ENCODE peak calls at places on chromosomes 12 and 14, in eight cellular contexts. V, G, O, N, M, A, L and C are unnamed samples.

GRCh38 chr12:57725851-57726150 is 12.7 kb downstream of the AGAP2 start:
- DNase-seq in L (no peak), V (no peak), O (no peak), G (no peak), M (no peak), N (no peak), A (no peak), C (no peak)

GRCh38 chr14:59360923-59361794 is 104.0 kb downstream of the GPR135 start:
- DNase-seq in G (peak; percentile 90), L (no peak), O (peak; percentile 38), A (peak; percentile 44), V (peak; percentile 12), N (no peak), M (peak; percentile 100), C (no peak)

GRCh38 chr12:23536293-23536692 is 413.2 kb downstream of the SOX5 start:
- DNase-seq in L (peak; percentile 12), O (no peak), G (no peak), N (no peak), A (no peak), V (no peak), M (no peak), C (no peak)

GRCh38 chr12:132559652-132560420 is 50.5 kb downstream of the LRCOL1 start:
- DNase-seq in O (no peak), N (no peak), G (peak; percentile 53), L (peak; percentile 79), M (peak; percentile 73), A (peak; percentile 41), V (peak; percentile 83), C (peak; percentile 13)

GRCh38 chr12:132648616-132649225 is 30.1 kb downstream of the P2RX2 start:
- DNase-seq in O (no peak), G (no peak), A (no peak), M (no peak), L (no peak), V (no peak), N (no peak), C (no peak)

GRCh38 chr14:97713023-97713422 is 915.8 kb downstream of the VRK1 start:
- DNase-seq in N (no peak), G (peak; percentile 33), A (no peak), L (no peak), M (peak; percentile 89), V (peak; percentile 7), O (no peak), C (no peak)

GRCh38 chr14:61485670-61486069 is 164.3 kb downstream of the PRKCH start:
- DNase-seq in A (no peak), L (no peak), N (no peak), G (no peak), O (no peak), M (no peak), V (no peak), C (no peak)

GRCh38 chr14:64387232-64387737 is 868 bp upstream of the MTHFD1 start:
- DNase-seq in G (peak; percentile 54), N (no peak), M (peak; percentile 27), L (peak; percentile 34), A (no peak), O (no peak), V (peak; percentile 31), C (no peak)

GRCh38 chr14:105167303-105168092 is 1.1 kb downstream of the JAG2 start:
- DNase-seq in G (no peak), O (no peak), A (no peak), L (peak; percentile 50), N (no peak), V (no peak), M (peak; percentile 50), C (no peak)

GRCh38 chr12:115001538-115001937 is 317.6 kb upstream of the TBX3 start:
- DNase-seq in M (no peak), A (no peak), O (no peak), G (no peak), L (no peak), V (no peak), N (no peak), C (no peak)

GRCh38 chr14:22370084-22370847 is 218.8 kb downstream of the DAD1 start:
- DNase-seq in L (no peak), N (no peak), G (no peak), V (no peak), M (peak; percentile 97), A (no peak), O (no peak), C (peak; percentile 8)

GRCh38 chr12:132597333-132598283 is 12.8 kb downstream of the LRCOL1 start:
- DNase-seq in A (no peak), N (no peak), G (peak; percentile 74), M (peak; percentile 49), V (peak; percentile 70), L (peak; percentile 73), O (no peak), C (no peak)

GRCh38 chr12:6607751-6608591 is 792 bp upstream of the CHD4 start:
- DNase-seq in N (peak; percentile 77), A (no peak), G (peak; percentile 89), O (no peak), L (peak; percentile 39), V (peak; percentile 83), M (peak; percentile 78), C (no peak)

GRCh38 chr14:24172261-24172860 is 481 bp downstream of the REC8 start:
- DNase-seq in G (no peak), L (peak; percentile 51), V (no peak), A (no peak), N (no peak), O (no peak), M (no peak), C (no peak)

GRCh38 chr12:120720234-120720968 is 5.2 kb upstream of the ACADS start:
- DNase-seq in G (peak; percentile 24), V (no peak), O (peak; percentile 20), M (peak; percentile 66), N (no peak), A (no peak), L (no peak), C (peak; percentile 76)

GRCh38 chr14:85607571-85608219 is 77.8 kb downstream of the FLRT2 start:
- DNase-seq in G (peak; percentile 3), A (no peak), O (peak; percentile 49), M (peak; percentile 69), N (no peak), L (no peak), V (peak; percentile 65), C (no peak)

GRCh38 chr12:24444634-24445033 is 495.2 kb upstream of the SOX5 start:
- DNase-seq in M (no peak), N (no peak), V (no peak), L (no peak), A (no peak), O (no peak), G (no peak), C (no peak)

GRCh38 chr12:28536088-28536487 is 345.8 kb downstream of the CCDC91 start:
- DNase-seq in O (peak; percentile 42), G (no peak), N (no peak), A (no peak), V (no peak), M (peak; percentile 44), L (no peak), C (no peak)

GRCh38 chr14:53845813-53846693 is 110.6 kb downstream of the BMP4 start:
- DNase-seq in L (no peak), V (no peak), O (no peak), A (no peak), M (no peak), G (peak; percentile 72), N (no peak), C (no peak)

DNA sequence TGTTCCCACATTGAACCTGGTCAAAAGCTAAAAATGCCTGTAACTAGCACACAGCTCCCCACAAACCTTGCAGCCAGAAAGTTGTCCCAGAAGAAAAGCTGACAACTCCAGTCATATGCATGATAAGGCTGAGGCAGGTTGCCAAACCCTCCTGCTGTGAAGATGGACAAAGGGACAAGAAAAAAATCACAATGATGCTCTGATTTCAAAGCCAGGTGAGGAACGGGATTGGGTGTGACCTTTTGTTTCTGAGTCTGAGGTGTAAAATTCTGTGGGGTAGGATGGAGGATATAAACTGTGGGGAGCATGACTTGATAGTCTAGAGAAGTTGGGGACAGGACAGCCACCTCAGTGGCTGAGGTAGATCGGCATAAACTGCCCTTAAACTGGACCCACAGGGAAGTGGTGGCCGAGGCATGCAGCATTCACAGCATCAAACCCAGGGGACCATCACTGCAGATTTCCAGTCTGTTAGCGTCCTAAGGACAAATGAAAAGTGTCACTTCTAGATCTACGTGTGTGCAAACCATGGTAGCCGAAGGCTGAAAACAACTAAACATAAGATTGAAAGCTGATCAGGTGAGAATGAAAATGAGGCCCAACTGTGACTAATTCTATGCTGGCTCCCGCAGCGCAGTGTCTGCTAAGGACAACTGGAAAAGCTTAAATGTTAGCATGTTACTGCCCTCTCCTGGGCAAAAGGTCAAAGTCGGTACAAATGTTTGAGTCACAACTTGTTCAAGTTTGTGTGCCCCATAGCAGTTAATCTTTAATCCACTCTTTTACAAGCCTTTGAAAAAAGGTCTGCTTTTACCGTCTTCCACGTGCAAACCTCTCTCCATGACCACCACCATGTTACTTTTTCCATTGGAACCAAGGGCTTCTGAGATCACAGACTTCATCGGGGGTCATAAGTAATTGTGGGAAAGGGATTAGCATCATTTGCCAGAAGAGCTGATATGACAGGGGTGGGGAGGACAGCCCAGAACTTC is 39.8 kb downstream of the GRIN2B start:
- DNase-seq in G (peak; percentile 96), N (no peak), A (no peak), O (no peak), L (peak; percentile 91), M (peak; percentile 72), V (peak; percentile 35), C (no peak)
- H3K27ac ChIP-seq in G (peak overlapping the region; percentile 75), N (no peak overlapping the region), A (no peak overlapping the region), O (no peak overlapping the region), L (no peak overlapping the region), M (no peak overlapping the region), V (no peak overlapping the region), C (no peak overlapping the region)

DNA sequence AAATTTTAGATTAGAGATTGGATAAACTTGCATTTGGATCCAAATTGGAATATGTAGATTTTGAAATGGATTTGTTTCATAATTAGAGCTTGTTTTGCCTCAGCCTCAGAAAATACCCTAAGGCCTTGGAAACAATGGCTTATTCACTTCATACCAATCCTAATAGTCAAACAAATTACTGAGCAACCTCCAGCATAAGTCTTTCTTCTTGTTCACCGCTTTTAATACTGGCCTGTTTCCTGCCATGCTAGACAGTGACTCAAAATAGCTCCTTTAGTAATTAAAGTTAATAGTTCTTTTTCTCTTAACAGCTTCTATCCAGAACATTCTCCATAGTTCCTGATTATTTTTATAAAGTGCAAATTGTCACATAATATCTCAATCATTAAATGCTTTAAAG is 110.9 kb upstream of the DNM1L start:
- DNase-seq in M (peak; percentile 74), V (peak; percentile 60), L (no peak), N (no peak), G (peak; percentile 61), A (no peak), O (peak; percentile 39), C (no peak)
- H3K27ac ChIP-seq in M (peak overlapping the region; percentile 39), V (no peak overlapping the region), L (no peak overlapping the region), N (no peak overlapping the region), G (peak overlapping the region; percentile 62), A (peak overlapping the region; percentile 53), O (no peak overlapping the region), C (peak overlapping the region; percentile 52)

DNA sequence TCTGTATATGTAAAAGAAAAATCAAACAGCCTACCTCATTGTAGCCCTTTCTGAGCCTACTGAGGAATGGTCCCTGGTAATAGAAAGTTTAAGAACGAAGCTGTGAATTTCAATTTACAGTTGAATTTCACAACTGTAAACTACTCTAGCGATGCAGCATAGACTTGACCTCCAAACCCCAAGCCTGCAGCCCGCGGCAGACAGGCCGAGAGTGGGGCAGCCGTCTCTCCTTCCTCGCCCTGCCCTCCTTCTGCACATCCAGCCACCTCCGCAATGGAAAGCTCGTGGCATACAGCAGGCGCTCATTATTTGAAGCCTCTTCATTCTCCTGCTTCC is 15.3 kb downstream of the RNASE2 start:
- DNase-seq in L (no peak), O (no peak), M (no peak), V (no peak), G (no peak), N (no peak), A (no peak), C (no peak)
- H3K27ac ChIP-seq in L (no peak overlapping the region), O (no peak overlapping the region), M (no peak overlapping the region), V (no peak overlapping the region), G (peak overlapping the region; percentile 89), N (no peak overlapping the region), A (no peak overlapping the region), C (peak overlapping the region; percentile 60)

GRCh38 chr12:46357438-46358324 is 14.9 kb downstream of the SLC38A2 start:
- DNase-seq in V (no peak), G (peak; percentile 72), L (peak; percentile 39), A (no peak), O (peak; percentile 71), N (no peak), M (peak; percentile 39), C (no peak)
- H3K27ac ChIP-seq in V (no peak overlapping the region), G (no peak overlapping the region), L (peak overlapping the region; percentile 18), A (peak overlapping the region; percentile 36), O (peak overlapping the region; percentile 41), N (no peak overlapping the region), M (no peak overlapping the region), C (no peak overlapping the region)